ENCODE peak calls at places on chromosomes 13 and 19, in nine cellular contexts. One of them, this sample, is unnamed. For H3K36me3, the result is how much of the 10 kb centered on the place peaks cover.

GRCh38 chr19:13865243-13865577 is 11.7 kb upstream of the NANOS3 start:
- DNase-seq in IMR-90: no peak
- DNase-seq in breast epithelium: no peak
- DNase-seq in GM23248: no peak
- DNase-seq in esophagus squamous epithelium: no peak
- DNase-seq in uterus: no peak
- DNase-seq in pancreas: no peak
- DNase-seq in CD4-positive, alpha-beta memory T cell: no peak
- DNase-seq in psoas muscle: no peak
- DNase-seq in this sample: no peak

GRCh38 chr13:83325454-83325853 is 556.8 kb downstream of the SLITRK1 start:
- DNase-seq in IMR-90: peak
- DNase-seq in breast epithelium: no peak
- DNase-seq in GM23248: peak
- DNase-seq in esophagus squamous epithelium: no peak
- DNase-seq in uterus: no peak
- DNase-seq in pancreas: no peak
- DNase-seq in CD4-positive, alpha-beta memory T cell: no peak
- DNase-seq in psoas muscle: no peak
- DNase-seq in this sample: no peak

GRCh38 chr13:101144808-101145419 is 271.4 kb downstream of the NALCN start:
- DNase-seq in IMR-90: peak
- DNase-seq in breast epithelium: no peak
- DNase-seq in GM23248: peak
- DNase-seq in esophagus squamous epithelium: no peak
- DNase-seq in uterus: no peak
- DNase-seq in pancreas: no peak
- DNase-seq in CD4-positive, alpha-beta memory T cell: peak
- DNase-seq in psoas muscle: no peak
- DNase-seq in this sample: peak

GRCh38 chr19:6057651-6058365 is 52.5 kb downstream of the RFX2 start:
- DNase-seq in IMR-90: no peak
- DNase-seq in breast epithelium: peak
- DNase-seq in GM23248: no peak
- DNase-seq in esophagus squamous epithelium: no peak
- DNase-seq in uterus: no peak
- DNase-seq in pancreas: no peak
- DNase-seq in CD4-positive, alpha-beta memory T cell: no peak
- DNase-seq in psoas muscle: no peak
- DNase-seq in this sample: no peak

GRCh38 chr13:50910483-50910805 is 853 bp downstream of the RNASEH2B start:
- DNase-seq in IMR-90: peak
- DNase-seq in breast epithelium: peak
- DNase-seq in GM23248: peak
- DNase-seq in esophagus squamous epithelium: no peak
- DNase-seq in uterus: no peak
- DNase-seq in pancreas: no peak
- DNase-seq in CD4-positive, alpha-beta memory T cell: no peak
- DNase-seq in psoas muscle: no peak
- DNase-seq in this sample: no peak

GRCh38 chr19:5394907-5395505 is 54.4 kb upstream of the PTPRS start:
- DNase-seq in IMR-90: no peak
- DNase-seq in breast epithelium: no peak
- DNase-seq in GM23248: no peak
- DNase-seq in esophagus squamous epithelium: no peak
- DNase-seq in uterus: no peak
- DNase-seq in pancreas: no peak
- DNase-seq in CD4-positive, alpha-beta memory T cell: no peak
- DNase-seq in psoas muscle: no peak
- DNase-seq in this sample: no peak

GRCh38 chr13:20684535-20684934 is 19.0 kb upstream of the IL17D start:
- DNase-seq in IMR-90: no peak
- DNase-seq in breast epithelium: no peak
- DNase-seq in GM23248: peak
- DNase-seq in esophagus squamous epithelium: no peak
- DNase-seq in uterus: no peak
- DNase-seq in pancreas: no peak
- DNase-seq in CD4-positive, alpha-beta memory T cell: no peak
- DNase-seq in psoas muscle: no peak
- DNase-seq in this sample: no peak

GRCh38 chr19:13774217-13775191 is at the start of gene C19orf53:
- DNase-seq in IMR-90: peak
- DNase-seq in breast epithelium: peak
- DNase-seq in GM23248: peak
- DNase-seq in esophagus squamous epithelium: peak
- DNase-seq in uterus: peak
- DNase-seq in pancreas: peak
- DNase-seq in CD4-positive, alpha-beta memory T cell: peak
- DNase-seq in psoas muscle: peak
- DNase-seq in this sample: peak

GRCh38 chr13:99956473-99957349 is 14.9 kb downstream of the ZIC5 start:
- DNase-seq in IMR-90: no peak
- DNase-seq in breast epithelium: no peak
- DNase-seq in GM23248: peak
- DNase-seq in esophagus squamous epithelium: no peak
- DNase-seq in uterus: no peak
- DNase-seq in pancreas: no peak
- DNase-seq in CD4-positive, alpha-beta memory T cell: no peak
- DNase-seq in psoas muscle: peak
- DNase-seq in this sample: no peak

GRCh38 chr19:2765376-2765775 is 17.7 kb downstream of the SGTA start:
- DNase-seq in IMR-90: no peak
- DNase-seq in breast epithelium: no peak
- DNase-seq in GM23248: no peak
- DNase-seq in esophagus squamous epithelium: no peak
- DNase-seq in uterus: no peak
- DNase-seq in pancreas: no peak
- DNase-seq in CD4-positive, alpha-beta memory T cell: no peak
- DNase-seq in psoas muscle: no peak
- DNase-seq in this sample: no peak

GRCh38 chr13:107867701-107868661 is 347.4 kb downstream of the LIG4 start:
- DNase-seq in IMR-90: peak
- DNase-seq in breast epithelium: no peak
- DNase-seq in GM23248: peak
- DNase-seq in esophagus squamous epithelium: no peak
- DNase-seq in uterus: no peak
- DNase-seq in pancreas: peak
- DNase-seq in CD4-positive, alpha-beta memory T cell: no peak
- DNase-seq in psoas muscle: no peak
- DNase-seq in this sample: no peak

GRCh38 chr19:18282788-18283141 is 1.3 kb upstream of the JUND start:
- DNase-seq in IMR-90: no peak
- DNase-seq in breast epithelium: no peak
- DNase-seq in GM23248: no peak
- DNase-seq in esophagus squamous epithelium: no peak
- DNase-seq in uterus: peak
- DNase-seq in pancreas: no peak
- DNase-seq in CD4-positive, alpha-beta memory T cell: no peak
- DNase-seq in psoas muscle: no peak
- DNase-seq in this sample: peak

GRCh38 chr13:29621841-29622240 is 26.4 kb upstream of the SLC7A1 start:
- DNase-seq in IMR-90: peak
- DNase-seq in breast epithelium: no peak
- DNase-seq in GM23248: peak
- DNase-seq in esophagus squamous epithelium: no peak
- DNase-seq in uterus: no peak
- DNase-seq in pancreas: no peak
- DNase-seq in CD4-positive, alpha-beta memory T cell: no peak
- DNase-seq in psoas muscle: no peak
- DNase-seq in this sample: no peak

GRCh38 chr13:68066879-68067513 is 836.9 kb upstream of the PCDH9 start:
- DNase-seq in IMR-90: no peak
- DNase-seq in breast epithelium: no peak
- DNase-seq in GM23248: no peak
- DNase-seq in esophagus squamous epithelium: no peak
- DNase-seq in uterus: no peak
- DNase-seq in pancreas: no peak
- DNase-seq in CD4-positive, alpha-beta memory T cell: no peak
- DNase-seq in psoas muscle: no peak
- DNase-seq in this sample: no peak

GRCh38 chr13:113187263-113187669 is 21.2 kb downstream of the PCID2 start:
- DNase-seq in IMR-90: peak
- DNase-seq in breast epithelium: no peak
- DNase-seq in GM23248: peak
- DNase-seq in esophagus squamous epithelium: peak
- DNase-seq in uterus: peak
- DNase-seq in pancreas: no peak
- DNase-seq in CD4-positive, alpha-beta memory T cell: no peak
- DNase-seq in psoas muscle: peak
- DNase-seq in this sample: no peak

GRCh38 chr13:66660013-66660804 is 569.9 kb downstream of the PCDH9 start:
- DNase-seq in IMR-90: peak
- DNase-seq in breast epithelium: no peak
- DNase-seq in GM23248: peak
- DNase-seq in esophagus squamous epithelium: no peak
- DNase-seq in uterus: no peak
- DNase-seq in pancreas: no peak
- DNase-seq in CD4-positive, alpha-beta memory T cell: no peak
- DNase-seq in psoas muscle: no peak
- DNase-seq in this sample: no peak

DNA sequence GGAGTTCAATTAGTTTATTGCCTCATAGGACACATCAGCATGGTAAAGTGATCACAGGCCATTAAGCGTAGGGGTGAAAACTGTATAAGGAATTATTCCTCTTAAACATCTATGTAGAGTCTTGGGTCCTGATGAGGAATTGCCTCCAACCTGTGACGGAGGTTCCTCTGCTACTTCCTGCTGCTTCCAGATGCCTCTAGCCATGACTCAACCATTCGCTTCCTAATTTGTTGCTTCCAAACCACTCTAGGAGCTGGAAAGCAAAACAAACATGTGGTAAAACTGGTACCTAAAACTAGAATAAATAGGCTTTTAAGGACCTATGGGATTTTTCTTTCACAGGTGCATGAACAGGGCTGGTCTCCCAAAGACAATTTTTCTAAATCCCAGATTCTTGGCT is 253.8 kb downstream of the KLF12 start:
- DNase-seq in IMR-90: peak
- DNase-seq in breast epithelium: no peak
- DNase-seq in GM23248: no peak
- DNase-seq in esophagus squamous epithelium: no peak
- DNase-seq in uterus: no peak
- DNase-seq in pancreas: no peak
- DNase-seq in CD4-positive, alpha-beta memory T cell: no peak
- DNase-seq in psoas muscle: no peak
- DNase-seq in this sample: no peak
- H3K27ac ChIP-seq in IMR-90: no peak
- H3K27ac ChIP-seq in breast epithelium: no peak
- H3K27ac ChIP-seq in GM23248: no peak
- H3K27ac ChIP-seq in esophagus squamous epithelium: no peak
- H3K27ac ChIP-seq in uterus: no peak
- H3K27ac ChIP-seq in pancreas: no peak
- H3K27ac ChIP-seq in CD4-positive, alpha-beta memory T cell: no peak
- H3K27ac ChIP-seq in psoas muscle: no peak
- H3K27ac ChIP-seq in this sample: no peak

DNA sequence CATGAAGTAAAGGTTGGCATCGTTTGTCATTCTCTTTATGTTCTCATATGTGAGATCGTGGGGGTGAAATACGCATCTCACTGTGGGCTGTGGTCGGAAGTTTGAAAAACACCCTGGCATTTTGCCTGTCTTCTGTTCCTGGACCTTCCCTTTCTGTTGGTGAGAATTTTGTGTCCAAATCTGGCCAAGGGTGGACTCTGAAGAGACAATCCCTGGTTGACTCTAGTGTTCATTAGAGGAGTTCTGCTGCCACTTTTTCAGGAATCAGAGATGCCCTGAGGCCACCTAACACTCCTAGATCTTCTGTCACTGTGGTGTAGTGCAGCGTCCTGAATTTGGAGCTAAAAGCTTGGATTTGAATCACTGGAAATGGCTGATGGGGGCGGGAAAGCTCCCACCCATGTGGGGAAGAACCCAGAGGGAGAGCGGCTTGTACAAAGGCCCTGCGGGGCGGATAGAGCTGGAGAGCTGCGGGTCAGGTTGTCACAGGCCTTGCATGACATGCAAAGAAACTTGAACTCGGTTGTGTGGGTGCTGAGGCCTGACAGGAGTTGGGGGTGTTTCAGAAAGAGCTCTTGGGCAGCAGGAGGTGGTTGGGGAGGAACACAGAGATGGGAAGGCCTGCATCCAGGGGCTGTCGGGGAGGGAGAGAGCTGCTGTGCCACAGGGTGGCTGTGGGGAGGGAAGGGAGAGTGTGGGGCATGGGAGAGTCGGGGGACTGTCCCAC is 11.1 kb upstream of the SPATA13 start:
- DNase-seq in IMR-90: no peak
- DNase-seq in breast epithelium: no peak
- DNase-seq in GM23248: peak
- DNase-seq in esophagus squamous epithelium: no peak
- DNase-seq in uterus: no peak
- DNase-seq in pancreas: no peak
- DNase-seq in CD4-positive, alpha-beta memory T cell: no peak
- DNase-seq in psoas muscle: no peak
- DNase-seq in this sample: no peak
- H3K4me3 ChIP-seq in IMR-90: no peak
- H3K4me3 ChIP-seq in breast epithelium: no peak
- H3K4me3 ChIP-seq in GM23248: peak
- H3K4me3 ChIP-seq in esophagus squamous epithelium: no peak
- H3K4me3 ChIP-seq in uterus: no peak
- H3K4me3 ChIP-seq in pancreas: no peak
- H3K4me3 ChIP-seq in CD4-positive, alpha-beta memory T cell: no peak
- H3K4me3 ChIP-seq in psoas muscle: no peak
- H3K4me3 ChIP-seq in this sample: no peak

DNA sequence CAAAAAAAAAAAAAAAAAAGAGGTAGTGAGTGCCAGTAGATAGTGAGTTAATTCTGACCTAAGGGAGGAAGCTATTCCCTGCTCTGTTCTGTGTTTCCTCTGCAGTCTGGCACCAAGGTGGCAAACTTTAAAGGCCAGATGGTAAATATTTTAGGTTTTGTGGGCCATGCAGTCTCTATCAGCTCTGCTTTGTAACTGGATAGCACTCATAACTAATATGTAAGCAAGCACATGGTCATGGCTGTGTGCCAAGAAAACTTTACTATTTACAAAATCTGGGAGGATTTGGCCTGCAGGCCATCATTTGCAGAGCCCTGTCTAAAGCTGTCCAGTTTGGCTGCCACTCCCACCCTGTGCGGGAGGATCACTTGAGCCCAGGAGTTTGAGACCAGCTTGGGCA is 4.3 kb downstream of the PIN1 start:
- DNase-seq in IMR-90: peak
- DNase-seq in breast epithelium: no peak
- DNase-seq in GM23248: no peak
- DNase-seq in esophagus squamous epithelium: no peak
- DNase-seq in uterus: no peak
- DNase-seq in pancreas: no peak
- DNase-seq in CD4-positive, alpha-beta memory T cell: no peak
- DNase-seq in psoas muscle: no peak
- DNase-seq in this sample: no peak
- H3K36me3 ChIP-seq in IMR-90: under half
- H3K36me3 ChIP-seq in breast epithelium: under half
- H3K36me3 ChIP-seq in GM23248: under half
- H3K36me3 ChIP-seq in esophagus squamous epithelium: half or more
- H3K36me3 ChIP-seq in uterus: under half
- H3K36me3 ChIP-seq in pancreas: under half
- H3K36me3 ChIP-seq in CD4-positive, alpha-beta memory T cell: half or more
- H3K36me3 ChIP-seq in psoas muscle: half or more
- H3K36me3 ChIP-seq in this sample: half or more

DNA sequence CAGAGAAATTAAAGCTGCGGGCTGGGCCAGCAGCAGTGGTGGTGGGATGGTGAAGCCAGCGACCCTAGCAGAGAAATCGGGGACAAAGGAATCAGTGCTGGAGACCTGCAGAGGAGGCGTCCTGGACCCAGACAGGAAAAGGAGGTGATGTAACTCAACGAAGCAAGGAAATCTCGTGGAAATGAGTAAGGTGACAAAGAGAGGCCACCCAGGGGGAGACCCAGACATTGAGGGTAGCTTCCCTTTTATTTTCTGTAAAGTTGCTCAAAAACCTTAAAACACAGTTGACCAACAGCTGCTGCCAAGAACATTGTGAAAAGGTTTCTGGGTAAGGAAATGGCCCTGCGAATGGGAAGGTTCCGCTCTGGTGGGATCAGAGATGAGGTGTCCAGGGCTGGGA is 13.3 kb upstream of the RETN start:
- DNase-seq in IMR-90: no peak
- DNase-seq in breast epithelium: no peak
- DNase-seq in GM23248: no peak
- DNase-seq in esophagus squamous epithelium: no peak
- DNase-seq in uterus: no peak
- DNase-seq in pancreas: no peak
- DNase-seq in CD4-positive, alpha-beta memory T cell: no peak
- DNase-seq in psoas muscle: no peak
- DNase-seq in this sample: no peak
- H3K27ac ChIP-seq in IMR-90: no peak
- H3K27ac ChIP-seq in breast epithelium: no peak
- H3K27ac ChIP-seq in GM23248: no peak
- H3K27ac ChIP-seq in esophagus squamous epithelium: no peak
- H3K27ac ChIP-seq in uterus: no peak
- H3K27ac ChIP-seq in pancreas: no peak
- H3K27ac ChIP-seq in CD4-positive, alpha-beta memory T cell: no peak
- H3K27ac ChIP-seq in psoas muscle: no peak
- H3K27ac ChIP-seq in this sample: no peak